ENCODE peak calls at places on chromosomes 2 and 18, in eight cellular contexts. K is neural crest cell; G is GM13976; U is NCI-H524 treated with DMSO at 0.1 percent for 48 hours; X is epithelial cell of proximal tubule; V is stimulated activated CD4-positive, alpha-beta T cell treated with anti-CD3 and anti-CD28 coated beads, Interleukin-1b, Interleukin-23, amount 100 ng/mL, for 48 hours; P is non-pigmented ciliary epithelial cell; W is HL-60. T is an unnamed sample.

GRCh38 chr2:42450136-42450535 is 43.6 kb downstream of the KCNG3 start:
- DNase-seq in K (no peak), G (no peak), U (no peak), X (peak), V (no peak), P (no peak), W (no peak), T (no peak)

GRCh38 chr2:60560734-60561649 is 7.5 kb upstream of the BCL11A start:
- DNase-seq in K (no peak), G (peak), U (no peak), X (no peak), V (no peak), P (no peak), W (no peak), T (peak)

GRCh38 chr2:128413014-128413717 is 94.5 kb upstream of the HS6ST1 start:
- DNase-seq in K (no peak), G (no peak), U (no peak), X (no peak), V (no peak), P (no peak), W (no peak), T (no peak)

GRCh38 chr2:17759805-17760204 is 5.9 kb downstream of the GEN1 start:
- DNase-seq in K (no peak), G (no peak), U (no peak), X (no peak), V (no peak), P (no peak), W (peak), T (no peak)

GRCh38 chr18:26642461-26643348 is 94.4 kb upstream of the KCTD1 start:
- DNase-seq in K (no peak), G (no peak), U (no peak), X (no peak), V (no peak), P (no peak), W (no peak), T (peak)

GRCh38 chr2:216698895-216699294 is 3.5 kb upstream of the IGFBP5 start:
- DNase-seq in K (no peak), G (peak), U (peak), X (no peak), V (no peak), P (no peak), W (no peak), T (no peak)

GRCh38 chr2:144963031-144963430 is 443.1 kb upstream of the ZEB2 start:
- DNase-seq in K (no peak), G (no peak), U (no peak), X (no peak), V (no peak), P (no peak), W (no peak), T (no peak)

GRCh38 chr2:43269706-43270105 is 43.3 kb upstream of the ZFP36L2 start:
- DNase-seq in K (no peak), G (peak), U (no peak), X (no peak), V (no peak), P (peak), W (no peak), T (no peak)

GRCh38 chr2:233925402-233925801 is 8.2 kb downstream of the TRPM8 start:
- DNase-seq in K (no peak), G (no peak), U (no peak), X (no peak), V (no peak), P (no peak), W (no peak), T (no peak)